ENCODE peak calls at places on chromosomes 4 and X, in five cellular contexts. One of them, this sample, is unnamed.

GRCh38 chrX:46965125-46965758 is 53.0 kb downstream of the JADE3 start:
- DNase-seq in activated gamma-delta T cell treated with Interleukin-2 at 50 U/mL for 16 hours: no peak
- DNase-seq in HEK293T: no peak
- DNase-seq in T-cell: no peak
- DNase-seq in endothelial cell of umbilical vein: peak; percentile 15
- DNase-seq in this sample: no peak

GRCh38 chr4:153087671-153088194 is 116.5 kb upstream of the TRIM2 start:
- DNase-seq in activated gamma-delta T cell treated with Interleukin-2 at 50 U/mL for 16 hours: no peak
- DNase-seq in HEK293T: no peak
- DNase-seq in T-cell: no peak
- DNase-seq in endothelial cell of umbilical vein: no peak
- DNase-seq in this sample: no peak

GRCh38 chr4:163494360-163495241 is at the start of gene TMA16:
- DNase-seq in activated gamma-delta T cell treated with Interleukin-2 at 50 U/mL for 16 hours: peak; percentile 67
- DNase-seq in HEK293T: peak; percentile 83
- DNase-seq in T-cell: peak; percentile 72
- DNase-seq in endothelial cell of umbilical vein: peak; percentile 93
- DNase-seq in this sample: peak; percentile 68

GRCh38 chr4:95381843-95382580 is 166.8 kb downstream of the UNC5C start:
- DNase-seq in activated gamma-delta T cell treated with Interleukin-2 at 50 U/mL for 16 hours: no peak
- DNase-seq in HEK293T: no peak
- DNase-seq in T-cell: no peak
- DNase-seq in endothelial cell of umbilical vein: no peak
- DNase-seq in this sample: no peak

GRCh38 chrX:100745806-100746537 is 14.1 kb upstream of the SYTL4 start:
- DNase-seq in activated gamma-delta T cell treated with Interleukin-2 at 50 U/mL for 16 hours: no peak
- DNase-seq in HEK293T: no peak
- DNase-seq in T-cell: no peak
- DNase-seq in endothelial cell of umbilical vein: peak; percentile 49
- DNase-seq in this sample: no peak

GRCh38 chr4:38523524-38524448 is 140.2 kb upstream of the KLF3 start:
- DNase-seq in activated gamma-delta T cell treated with Interleukin-2 at 50 U/mL for 16 hours: peak; percentile 18
- DNase-seq in HEK293T: no peak
- DNase-seq in T-cell: peak; percentile 4
- DNase-seq in endothelial cell of umbilical vein: no peak
- DNase-seq in this sample: peak; percentile 36

GRCh38 chrX:10296581-10296980 is 139.8 kb downstream of the CLCN4 start:
- DNase-seq in activated gamma-delta T cell treated with Interleukin-2 at 50 U/mL for 16 hours: no peak
- DNase-seq in HEK293T: no peak
- DNase-seq in T-cell: no peak
- DNase-seq in endothelial cell of umbilical vein: no peak
- DNase-seq in this sample: no peak

GRCh38 chr4:148004228-148004813 is 272.4 kb downstream of the ARHGAP10 start:
- DNase-seq in activated gamma-delta T cell treated with Interleukin-2 at 50 U/mL for 16 hours: no peak
- DNase-seq in HEK293T: no peak
- DNase-seq in T-cell: no peak
- DNase-seq in endothelial cell of umbilical vein: no peak
- DNase-seq in this sample: no peak

GRCh38 chr4:42483426-42484379 is 86.4 kb downstream of the SHISA3 start:
- DNase-seq in activated gamma-delta T cell treated with Interleukin-2 at 50 U/mL for 16 hours: no peak
- DNase-seq in HEK293T: no peak
- DNase-seq in T-cell: no peak
- DNase-seq in endothelial cell of umbilical vein: no peak
- DNase-seq in this sample: no peak

GRCh38 chrX:66030505-66031317 is 9.2 kb downstream of the VSIG4 start:
- DNase-seq in activated gamma-delta T cell treated with Interleukin-2 at 50 U/mL for 16 hours: no peak
- DNase-seq in HEK293T: peak; percentile 16
- DNase-seq in T-cell: no peak
- DNase-seq in endothelial cell of umbilical vein: peak; percentile 1
- DNase-seq in this sample: no peak

GRCh38 chrX:154738013-154738738 is 12.7 kb downstream of the GAB3 start:
- DNase-seq in activated gamma-delta T cell treated with Interleukin-2 at 50 U/mL for 16 hours: peak; percentile 30
- DNase-seq in HEK293T: no peak
- DNase-seq in T-cell: no peak
- DNase-seq in endothelial cell of umbilical vein: peak; percentile 87
- DNase-seq in this sample: no peak

GRCh38 chrX:154436597-154437397 is at the start of gene GDI1:
- DNase-seq in activated gamma-delta T cell treated with Interleukin-2 at 50 U/mL for 16 hours: peak; percentile 50
- DNase-seq in HEK293T: peak; percentile 76
- DNase-seq in T-cell: peak; percentile 50
- DNase-seq in endothelial cell of umbilical vein: no peak
- DNase-seq in this sample: peak; percentile 46

GRCh38 chr4:96149911-96150310 is 310.0 kb downstream of the PDHA2 start:
- DNase-seq in activated gamma-delta T cell treated with Interleukin-2 at 50 U/mL for 16 hours: no peak
- DNase-seq in HEK293T: no peak
- DNase-seq in T-cell: no peak
- DNase-seq in endothelial cell of umbilical vein: peak; percentile 2
- DNase-seq in this sample: no peak

GRCh38 chrX:21843179-21843578 is 3.8 kb downstream of the MBTPS2 start:
- DNase-seq in activated gamma-delta T cell treated with Interleukin-2 at 50 U/mL for 16 hours: no peak
- DNase-seq in HEK293T: no peak
- DNase-seq in T-cell: no peak
- DNase-seq in endothelial cell of umbilical vein: no peak
- DNase-seq in this sample: no peak

GRCh38 chr4:2497324-2497723 is 28.4 kb downstream of the RNF4 start:
- DNase-seq in activated gamma-delta T cell treated with Interleukin-2 at 50 U/mL for 16 hours: no peak
- DNase-seq in HEK293T: no peak
- DNase-seq in T-cell: no peak
- DNase-seq in endothelial cell of umbilical vein: no peak
- DNase-seq in this sample: no peak

GRCh38 chr4:3320361-3321023 is 27.7 kb downstream of the RGS12 start:
- DNase-seq in activated gamma-delta T cell treated with Interleukin-2 at 50 U/mL for 16 hours: no peak
- DNase-seq in HEK293T: no peak
- DNase-seq in T-cell: no peak
- DNase-seq in endothelial cell of umbilical vein: no peak
- DNase-seq in this sample: no peak

GRCh38 chrX:71320126-71320525 is 18.6 kb downstream of the ITGB1BP2 start:
- DNase-seq in activated gamma-delta T cell treated with Interleukin-2 at 50 U/mL for 16 hours: no peak
- DNase-seq in HEK293T: no peak
- DNase-seq in T-cell: no peak
- DNase-seq in endothelial cell of umbilical vein: no peak
- DNase-seq in this sample: no peak

GRCh38 chrX:13427441-13428054 is 107.7 kb upstream of the ATXN3L start:
- DNase-seq in activated gamma-delta T cell treated with Interleukin-2 at 50 U/mL for 16 hours: no peak
- DNase-seq in HEK293T: no peak
- DNase-seq in T-cell: no peak
- DNase-seq in endothelial cell of umbilical vein: peak; percentile 1
- DNase-seq in this sample: no peak

GRCh38 chr4:121278811-121279368 is 101.9 kb downstream of the QRFPR start:
- DNase-seq in activated gamma-delta T cell treated with Interleukin-2 at 50 U/mL for 16 hours: no peak
- DNase-seq in HEK293T: no peak
- DNase-seq in T-cell: no peak
- DNase-seq in endothelial cell of umbilical vein: no peak
- DNase-seq in this sample: no peak

GRCh38 chr4:37799941-37800554 is 26.4 kb upstream of the PGM2 start:
- DNase-seq in activated gamma-delta T cell treated with Interleukin-2 at 50 U/mL for 16 hours: no peak
- DNase-seq in HEK293T: no peak
- DNase-seq in T-cell: no peak
- DNase-seq in endothelial cell of umbilical vein: no peak
- DNase-seq in this sample: no peak

GRCh38 chrX:45621356-45622041 is 420.8 kb upstream of the DIPK2B start:
- DNase-seq in activated gamma-delta T cell treated with Interleukin-2 at 50 U/mL for 16 hours: no peak
- DNase-seq in HEK293T: no peak
- DNase-seq in T-cell: no peak
- DNase-seq in endothelial cell of umbilical vein: peak; percentile 54
- DNase-seq in this sample: no peak

GRCh38 chr4:68110441-68110840 is 19.2 kb downstream of the TMPRSS11F start:
- DNase-seq in activated gamma-delta T cell treated with Interleukin-2 at 50 U/mL for 16 hours: no peak
- DNase-seq in HEK293T: no peak
- DNase-seq in T-cell: no peak
- DNase-seq in endothelial cell of umbilical vein: no peak
- DNase-seq in this sample: no peak

GRCh38 chr4:144633215-144633614 is 12.7 kb upstream of the HHIP start:
- DNase-seq in activated gamma-delta T cell treated with Interleukin-2 at 50 U/mL for 16 hours: no peak
- DNase-seq in HEK293T: no peak
- DNase-seq in T-cell: no peak
- DNase-seq in endothelial cell of umbilical vein: no peak
- DNase-seq in this sample: no peak

GRCh38 chrX:5388087-5388486 is 840.6 kb downstream of the NLGN4X start:
- DNase-seq in activated gamma-delta T cell treated with Interleukin-2 at 50 U/mL for 16 hours: no peak
- DNase-seq in HEK293T: no peak
- DNase-seq in T-cell: no peak
- DNase-seq in endothelial cell of umbilical vein: no peak
- DNase-seq in this sample: no peak

GRCh38 chr4:3637326-3638016 is 105.2 kb upstream of the LRPAP1 start:
- DNase-seq in activated gamma-delta T cell treated with Interleukin-2 at 50 U/mL for 16 hours: no peak
- DNase-seq in HEK293T: no peak
- DNase-seq in T-cell: no peak
- DNase-seq in endothelial cell of umbilical vein: no peak
- DNase-seq in this sample: no peak

GRCh38 chr4:93029774-93030173 is 726.0 kb downstream of the GRID2 start:
- DNase-seq in activated gamma-delta T cell treated with Interleukin-2 at 50 U/mL for 16 hours: no peak
- DNase-seq in HEK293T: no peak
- DNase-seq in T-cell: no peak
- DNase-seq in endothelial cell of umbilical vein: no peak
- DNase-seq in this sample: no peak

GRCh38 chr4:165834116-165834515 is 38.9 kb upstream of the TLL1 start:
- DNase-seq in activated gamma-delta T cell treated with Interleukin-2 at 50 U/mL for 16 hours: no peak
- DNase-seq in HEK293T: no peak
- DNase-seq in T-cell: no peak
- DNase-seq in endothelial cell of umbilical vein: no peak
- DNase-seq in this sample: no peak

GRCh38 chr4:66062044-66062443 is 391.8 kb upstream of the EPHA5 start:
- DNase-seq in activated gamma-delta T cell treated with Interleukin-2 at 50 U/mL for 16 hours: no peak
- DNase-seq in HEK293T: no peak
- DNase-seq in T-cell: no peak
- DNase-seq in endothelial cell of umbilical vein: peak; percentile 15
- DNase-seq in this sample: no peak

GRCh38 chrX:150370589-150371312 is 7.6 kb downstream of the MAMLD1 start:
- DNase-seq in activated gamma-delta T cell treated with Interleukin-2 at 50 U/mL for 16 hours: no peak
- DNase-seq in HEK293T: no peak
- DNase-seq in T-cell: no peak
- DNase-seq in endothelial cell of umbilical vein: no peak
- DNase-seq in this sample: no peak

GRCh38 chrX:132737743-132738142 is 220.7 kb downstream of the HS6ST2 start:
- DNase-seq in activated gamma-delta T cell treated with Interleukin-2 at 50 U/mL for 16 hours: peak; percentile 27
- DNase-seq in HEK293T: no peak
- DNase-seq in T-cell: peak; percentile 17
- DNase-seq in endothelial cell of umbilical vein: no peak
- DNase-seq in this sample: peak; percentile 12

GRCh38 chr4:113633467-113633866 is 128.1 kb downstream of the CAMK2D start:
- DNase-seq in activated gamma-delta T cell treated with Interleukin-2 at 50 U/mL for 16 hours: no peak
- DNase-seq in HEK293T: no peak
- DNase-seq in T-cell: no peak
- DNase-seq in endothelial cell of umbilical vein: no peak
- DNase-seq in this sample: no peak

GRCh38 chr4:88583643-88584470 is 8.4 kb upstream of the HERC3 start:
- DNase-seq in activated gamma-delta T cell treated with Interleukin-2 at 50 U/mL for 16 hours: no peak
- DNase-seq in HEK293T: no peak
- DNase-seq in T-cell: no peak
- DNase-seq in endothelial cell of umbilical vein: no peak
- DNase-seq in this sample: no peak

GRCh38 chrX:134137353-134137752 is 99.6 kb upstream of the CCDC160 start:
- DNase-seq in activated gamma-delta T cell treated with Interleukin-2 at 50 U/mL for 16 hours: no peak
- DNase-seq in HEK293T: no peak
- DNase-seq in T-cell: no peak
- DNase-seq in endothelial cell of umbilical vein: no peak
- DNase-seq in this sample: no peak

GRCh38 chrX:110167952-110168451 is 149.9 kb downstream of the AMMECR1 start:
- DNase-seq in activated gamma-delta T cell treated with Interleukin-2 at 50 U/mL for 16 hours: peak; percentile 46
- DNase-seq in HEK293T: peak; percentile 80
- DNase-seq in T-cell: peak; percentile 27
- DNase-seq in endothelial cell of umbilical vein: no peak
- DNase-seq in this sample: peak; percentile 45

GRCh38 chr4:8435656-8436121 is 4.8 kb downstream of the ACOX3 start:
- DNase-seq in activated gamma-delta T cell treated with Interleukin-2 at 50 U/mL for 16 hours: no peak
- DNase-seq in HEK293T: no peak
- DNase-seq in T-cell: peak; percentile 12
- DNase-seq in endothelial cell of umbilical vein: peak; percentile 38
- DNase-seq in this sample: no peak

GRCh38 chr4:78057135-78057599 is at the start of gene FRAS1:
- DNase-seq in activated gamma-delta T cell treated with Interleukin-2 at 50 U/mL for 16 hours: peak; percentile 9
- DNase-seq in HEK293T: peak; percentile 49
- DNase-seq in T-cell: no peak
- DNase-seq in endothelial cell of umbilical vein: peak; percentile 36
- DNase-seq in this sample: no peak

GRCh38 chr4:26171953-26172352 is 148.9 kb upstream of the RBPJ start:
- DNase-seq in activated gamma-delta T cell treated with Interleukin-2 at 50 U/mL for 16 hours: no peak
- DNase-seq in HEK293T: no peak
- DNase-seq in T-cell: no peak
- DNase-seq in endothelial cell of umbilical vein: no peak
- DNase-seq in this sample: no peak

This sample was measured in activated T-helper 9 cell treated with anti-CD3 and anti-CD28 coated beads, Interleukin-2, amount 50 U/mL, for 16 hours.